ENCODE peak calls at places on chromosomes 16 and 17, in eight cellular contexts. One of them, this sample, is unnamed.

GRCh38 chr16:54444851-54445523 is 158.4 kb upstream of the IRX3 start:
- DNase-seq in lower leg skin: no peak
- DNase-seq in A549: no peak
- DNase-seq in astrocyte of the spinal cord: peak
- DNase-seq in BJ: no peak
- DNase-seq in GM23338: no peak
- DNase-seq in ovary: no peak
- DNase-seq in fibroblast of villous mesenchyme: no peak
- DNase-seq in this sample: no peak

GRCh38 chr17:14813649-14814048 is 451.5 kb downstream of the PMP22 start:
- DNase-seq in lower leg skin: no peak
- DNase-seq in A549: no peak
- DNase-seq in astrocyte of the spinal cord: no peak
- DNase-seq in BJ: no peak
- DNase-seq in GM23338: peak
- DNase-seq in ovary: no peak
- DNase-seq in fibroblast of villous mesenchyme: no peak
- DNase-seq in this sample: no peak

GRCh38 chr16:15682105-15682570 is 32.1 kb downstream of the NDE1 start:
- DNase-seq in lower leg skin: no peak
- DNase-seq in A549: peak
- DNase-seq in astrocyte of the spinal cord: peak
- DNase-seq in BJ: no peak
- DNase-seq in GM23338: peak
- DNase-seq in ovary: no peak
- DNase-seq in fibroblast of villous mesenchyme: peak
- DNase-seq in this sample: peak

GRCh38 chr17:7048968-7049367 is 5.1 kb upstream of the SLC16A11 start:
- DNase-seq in lower leg skin: no peak
- DNase-seq in A549: no peak
- DNase-seq in astrocyte of the spinal cord: no peak
- DNase-seq in BJ: no peak
- DNase-seq in GM23338: no peak
- DNase-seq in ovary: no peak
- DNase-seq in fibroblast of villous mesenchyme: no peak
- DNase-seq in this sample: no peak

GRCh38 chr17:44557653-44558285 is 485 bp downstream of the FZD2 start:
- DNase-seq in lower leg skin: peak
- DNase-seq in A549: no peak
- DNase-seq in astrocyte of the spinal cord: peak
- DNase-seq in BJ: no peak
- DNase-seq in GM23338: peak
- DNase-seq in ovary: peak
- DNase-seq in fibroblast of villous mesenchyme: peak
- DNase-seq in this sample: peak

GRCh38 chr16:74997042-74997491 is 1.8 kb upstream of the ZNRF1 start:
- DNase-seq in lower leg skin: peak
- DNase-seq in A549: no peak
- DNase-seq in astrocyte of the spinal cord: no peak
- DNase-seq in BJ: no peak
- DNase-seq in GM23338: no peak
- DNase-seq in ovary: no peak
- DNase-seq in fibroblast of villous mesenchyme: no peak
- DNase-seq in this sample: no peak

GRCh38 chr17:41615454-41615853 is 2.9 kb upstream of the KRT16 start:
- DNase-seq in lower leg skin: no peak
- DNase-seq in A549: no peak
- DNase-seq in astrocyte of the spinal cord: no peak
- DNase-seq in BJ: no peak
- DNase-seq in GM23338: peak
- DNase-seq in ovary: no peak
- DNase-seq in fibroblast of villous mesenchyme: no peak
- DNase-seq in this sample: no peak

GRCh38 chr17:51391992-51392654 is 131.8 kb downstream of the UTP18 start:
- DNase-seq in lower leg skin: peak
- DNase-seq in A549: no peak
- DNase-seq in astrocyte of the spinal cord: no peak
- DNase-seq in BJ: no peak
- DNase-seq in GM23338: no peak
- DNase-seq in ovary: no peak
- DNase-seq in fibroblast of villous mesenchyme: no peak
- DNase-seq in this sample: no peak

GRCh38 chr17:2412561-2413021 is 11.7 kb upstream of the MNT start:
- DNase-seq in lower leg skin: no peak
- DNase-seq in A549: no peak
- DNase-seq in astrocyte of the spinal cord: peak
- DNase-seq in BJ: no peak
- DNase-seq in GM23338: peak
- DNase-seq in ovary: peak
- DNase-seq in fibroblast of villous mesenchyme: peak
- DNase-seq in this sample: peak

GRCh38 chr16:27315333-27316037 is 1.7 kb downstream of the IL4R start:
- DNase-seq in lower leg skin: peak
- DNase-seq in A549: peak
- DNase-seq in astrocyte of the spinal cord: peak
- DNase-seq in BJ: no peak
- DNase-seq in GM23338: peak
- DNase-seq in ovary: no peak
- DNase-seq in fibroblast of villous mesenchyme: peak
- DNase-seq in this sample: peak

GRCh38 chr16:58187092-58187491 is 10.8 kb downstream of the CSNK2A2 start:
- DNase-seq in lower leg skin: no peak
- DNase-seq in A549: no peak
- DNase-seq in astrocyte of the spinal cord: peak
- DNase-seq in BJ: no peak
- DNase-seq in GM23338: no peak
- DNase-seq in ovary: no peak
- DNase-seq in fibroblast of villous mesenchyme: no peak
- DNase-seq in this sample: no peak

GRCh38 chr17:34306466-34306865 is 12.8 kb upstream of the CCL8 start:
- DNase-seq in lower leg skin: peak
- DNase-seq in A549: peak
- DNase-seq in astrocyte of the spinal cord: peak
- DNase-seq in BJ: no peak
- DNase-seq in GM23338: peak
- DNase-seq in ovary: no peak
- DNase-seq in fibroblast of villous mesenchyme: peak
- DNase-seq in this sample: peak

GRCh38 chr17:26809033-26809432 is 484.9 kb upstream of the WSB1 start:
- DNase-seq in lower leg skin: no peak
- DNase-seq in A549: no peak
- DNase-seq in astrocyte of the spinal cord: peak
- DNase-seq in BJ: no peak
- DNase-seq in GM23338: no peak
- DNase-seq in ovary: no peak
- DNase-seq in fibroblast of villous mesenchyme: peak
- DNase-seq in this sample: peak

GRCh38 chr16:85513649-85514048 is 99.5 kb upstream of the GSE1 start:
- DNase-seq in lower leg skin: no peak
- DNase-seq in A549: no peak
- DNase-seq in astrocyte of the spinal cord: no peak
- DNase-seq in BJ: no peak
- DNase-seq in GM23338: no peak
- DNase-seq in ovary: no peak
- DNase-seq in fibroblast of villous mesenchyme: no peak
- DNase-seq in this sample: no peak
- H3K4me3 ChIP-seq in lower leg skin: no peak
- H3K4me3 ChIP-seq in A549: no peak
- H3K4me3 ChIP-seq in astrocyte of the spinal cord: no peak
- H3K4me3 ChIP-seq in BJ: no peak
- H3K4me3 ChIP-seq in GM23338: no peak
- H3K4me3 ChIP-seq in ovary: no peak
- H3K4me3 ChIP-seq in fibroblast of villous mesenchyme: no peak
- H3K4me3 ChIP-seq in this sample: no peak

DNA sequence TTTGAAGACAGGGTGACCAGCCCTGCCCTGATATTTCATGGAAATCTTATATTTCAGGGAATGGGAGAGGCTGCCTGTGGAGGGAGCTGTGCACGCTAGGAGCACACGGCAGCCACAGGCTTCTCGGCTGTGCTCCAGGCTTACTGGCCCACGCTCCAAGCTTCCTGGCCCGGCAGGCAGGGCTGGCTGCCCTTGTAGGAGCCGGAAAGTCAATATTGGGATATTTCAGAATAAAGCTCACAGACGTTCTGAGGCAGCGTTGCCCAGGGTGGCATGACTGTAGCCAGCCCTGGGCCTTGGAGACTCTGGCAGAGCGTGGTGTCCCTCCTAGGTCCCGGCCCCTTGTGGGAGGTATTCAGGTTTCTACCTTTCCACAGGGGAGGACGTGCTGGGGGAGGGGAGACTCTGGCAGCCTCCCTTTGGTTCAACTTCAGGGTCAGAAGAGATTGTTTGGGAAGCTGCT is 95.6 kb downstream of the NPIPB11 start:
- DNase-seq in lower leg skin: no peak
- DNase-seq in A549: no peak
- DNase-seq in astrocyte of the spinal cord: no peak
- DNase-seq in BJ: no peak
- DNase-seq in GM23338: no peak
- DNase-seq in ovary: peak
- DNase-seq in fibroblast of villous mesenchyme: no peak
- DNase-seq in this sample: no peak
- TF ChIP-seq CTCF in lower leg skin: no peak
- TF ChIP-seq CTCF in A549: no peak
- TF ChIP-seq CTCF in astrocyte of the spinal cord: no peak
- TF ChIP-seq CTCF in BJ: no peak
- TF ChIP-seq CTCF in GM23338: no peak
- TF ChIP-seq CTCF in ovary: no peak
- TF ChIP-seq CTCF in fibroblast of villous mesenchyme: no peak
- TF ChIP-seq CTCF in this sample: no peak

GRCh38 chr17:17385502-17385901 is 82.3 kb downstream of the NT5M start:
- DNase-seq in lower leg skin: no peak
- DNase-seq in A549: no peak
- DNase-seq in astrocyte of the spinal cord: no peak
- DNase-seq in BJ: no peak
- DNase-seq in GM23338: no peak
- DNase-seq in ovary: no peak
- DNase-seq in fibroblast of villous mesenchyme: no peak
- DNase-seq in this sample: no peak
- H3K4me3 ChIP-seq in lower leg skin: no peak
- H3K4me3 ChIP-seq in A549: no peak
- H3K4me3 ChIP-seq in astrocyte of the spinal cord: no peak
- H3K4me3 ChIP-seq in BJ: no peak
- H3K4me3 ChIP-seq in GM23338: no peak
- H3K4me3 ChIP-seq in ovary: no peak
- H3K4me3 ChIP-seq in fibroblast of villous mesenchyme: no peak
- H3K4me3 ChIP-seq in this sample: no peak

DNA sequence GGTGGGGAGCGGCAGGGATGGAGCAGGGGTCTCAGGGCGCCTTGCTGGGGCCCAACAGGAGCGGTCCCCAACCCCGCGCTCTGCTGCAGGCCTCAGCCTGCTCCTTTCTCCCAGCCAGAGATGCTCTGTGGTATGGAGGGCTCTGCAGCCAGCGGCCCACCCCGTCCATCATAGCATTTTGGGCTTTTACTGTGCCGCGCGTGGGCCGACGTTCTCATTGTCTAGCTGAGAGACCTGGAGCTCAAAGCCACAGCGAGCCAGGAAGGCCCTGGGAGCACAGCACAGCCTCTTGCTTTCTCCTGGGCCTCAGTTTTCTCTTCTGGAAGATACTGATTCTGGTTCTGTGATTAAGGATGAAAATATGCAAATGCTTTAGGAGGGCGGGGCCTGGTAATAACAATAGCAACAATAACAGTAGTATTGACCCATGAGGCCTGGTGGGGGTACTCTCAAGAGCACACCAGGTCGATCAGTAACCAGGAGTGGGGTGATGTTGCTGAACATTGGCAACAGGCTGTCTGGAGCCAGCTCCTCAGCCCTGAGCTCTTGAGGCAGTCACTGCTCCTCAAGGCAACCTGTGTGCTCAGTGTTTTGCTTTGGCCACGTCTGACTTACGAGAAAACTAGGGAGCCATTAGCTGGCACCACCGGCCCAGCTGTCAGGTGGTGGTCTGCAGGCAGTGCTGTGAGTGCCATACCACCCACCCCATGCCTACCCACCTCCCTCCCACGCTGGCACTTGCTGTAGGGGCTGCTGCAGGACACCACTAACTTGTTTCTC is 1.1 kb upstream of the RASD1 start:
- DNase-seq in lower leg skin: no peak
- DNase-seq in A549: no peak
- DNase-seq in astrocyte of the spinal cord: no peak
- DNase-seq in BJ: no peak
- DNase-seq in GM23338: no peak
- DNase-seq in ovary: no peak
- DNase-seq in fibroblast of villous mesenchyme: no peak
- DNase-seq in this sample: no peak
- TF ChIP-seq CTCF in lower leg skin: no peak
- TF ChIP-seq CTCF in A549: no peak
- TF ChIP-seq CTCF in astrocyte of the spinal cord: no peak
- TF ChIP-seq CTCF in BJ: no peak
- TF ChIP-seq CTCF in GM23338: no peak
- TF ChIP-seq CTCF in ovary: no peak
- TF ChIP-seq CTCF in fibroblast of villous mesenchyme: no peak
- TF ChIP-seq CTCF in this sample: no peak